ENCODE peak calls at places on chromosomes 16 and 17, in five cellular contexts. N is IMR-90, B is tibial nerve, K is fibroblast of pulmonary artery, Y is GM13977. J is an unnamed sample.

GRCh38 chr17:47732399-47733046 is 513 bp upstream of the TBX21 start:
- DNase-seq in N (no peak), B (no peak), K (no peak), Y (no peak), J (no peak)

GRCh38 chr16:88781140-88782077 is 3.6 kb downstream of the PIEZO1 start:
- DNase-seq in N (no peak), B (no peak), K (no peak), Y (peak; percentile 83), J (no peak)

GRCh38 chr17:33962857-33963655 is 292.0 kb upstream of the CCL2 start:
- DNase-seq in N (no peak), B (no peak), K (no peak), Y (no peak), J (no peak)

GRCh38 chr17:69761767-69762321 is 313.2 kb upstream of the KCNJ16 start:
- DNase-seq in N (peak; percentile 99), B (no peak), K (peak; percentile 88), Y (no peak), J (no peak)

GRCh38 chr17:31917065-31917529 is 15.6 kb upstream of the UTP6 start:
- DNase-seq in N (no peak), B (no peak), K (no peak), Y (peak; percentile 33), J (no peak)

GRCh38 chr17:19759934-19760530 is 11.9 kb upstream of the ALDH3A1 start:
- DNase-seq in N (no peak), B (no peak), K (no peak), Y (no peak), J (peak; percentile 58)

GRCh38 chr17:33523577-33523981 is 230.5 kb upstream of the ASIC2 start:
- DNase-seq in N (no peak), B (no peak), K (peak; percentile 53), Y (peak; percentile 29), J (no peak)

GRCh38 chr16:81624718-81625543 is 154.2 kb upstream of the PLCG2 start:
- DNase-seq in N (no peak), B (no peak), K (no peak), Y (no peak), J (no peak)

GRCh38 chr17:62902573-62903229 is 63.3 kb upstream of the TANC2 start:
- DNase-seq in N (no peak), B (no peak), K (peak; percentile 14), Y (no peak), J (no peak)

GRCh38 chr16:49608801-49609200 is 235.2 kb downstream of the C16orf78 start:
- DNase-seq in N (peak; percentile 61), B (no peak), K (peak; percentile 68), Y (no peak), J (peak; percentile 48)

GRCh38 chr17:29073045-29073444 is 30.1 kb downstream of the PIPOX start:
- DNase-seq in N (no peak), B (no peak), K (no peak), Y (no peak), J (no peak)

GRCh38 chr16:81798311-81799137 is 19.4 kb downstream of the PLCG2 start:
- DNase-seq in N (no peak), B (no peak), K (no peak), Y (peak; percentile 71), J (no peak)

GRCh38 chr16:74226361-74226979 is 70.1 kb upstream of the PSMD7 start:
- DNase-seq in N (peak; percentile 31), B (no peak), K (peak; percentile 40), Y (no peak), J (no peak)

GRCh38 chr17:63966646-63967265 is 6.0 kb downstream of the SCN4A start:
- DNase-seq in N (no peak), B (no peak), K (no peak), Y (peak; percentile 54), J (no peak)

DNA sequence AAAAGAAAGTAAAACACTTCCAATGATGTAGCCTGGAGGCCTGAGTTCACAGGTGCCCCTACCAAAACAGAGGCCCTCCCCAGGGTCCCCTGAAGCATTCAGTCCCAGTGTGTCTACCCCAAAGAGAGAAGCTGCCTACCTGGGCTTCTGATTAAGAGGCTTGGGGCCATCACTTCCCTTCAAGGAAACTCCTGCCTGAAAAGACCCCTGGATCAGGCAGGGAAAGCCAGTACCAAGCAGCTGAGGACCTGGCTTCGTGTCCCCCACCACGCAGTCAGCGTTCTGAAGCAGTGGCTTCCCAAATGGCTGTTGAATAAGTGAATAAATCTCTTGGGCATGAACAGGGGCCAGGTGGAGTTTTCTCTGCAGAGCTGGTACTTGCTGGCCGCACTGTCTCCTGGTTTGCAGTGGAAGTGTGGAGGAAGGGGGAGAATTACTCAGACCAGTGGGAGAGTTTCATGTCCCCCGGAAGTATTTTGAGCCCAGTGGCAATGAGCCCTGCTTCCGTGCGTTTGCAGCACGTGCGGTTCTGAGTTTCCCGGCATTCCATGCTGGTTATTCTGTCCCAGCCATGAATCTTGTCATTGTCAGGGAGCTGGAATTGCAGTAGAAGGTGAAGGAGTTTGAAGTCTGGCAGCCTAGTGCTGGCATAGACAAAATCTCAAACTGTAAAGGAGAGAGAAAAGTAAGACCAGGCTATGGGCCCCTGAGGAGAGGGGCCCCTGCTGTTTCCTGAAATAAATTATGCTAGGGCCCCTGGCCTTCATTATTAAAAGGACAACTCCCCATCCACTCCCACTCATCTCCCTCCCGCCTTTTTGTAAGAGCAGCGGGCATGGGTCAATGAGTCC is 27.0 kb downstream of the RMI2 start:
- DNase-seq in N (no peak), B (no peak), K (no peak), Y (no peak), J (no peak)
- TF ChIP-seq CTCF in N (no peak), B (no peak), K (no peak), Y (no peak), J (peak; percentile 25)

GRCh38 chr16:29863669-29863984 is 601 bp upstream of the CDIPT start:
- DNase-seq in N (no peak), B (no peak), K (no peak), Y (no peak), J (no peak)
- TF ChIP-seq CTCF in N (no peak), B (no peak), K (no peak), Y (no peak), J (no peak)

GRCh38 chr16:58495861-58496331 is 4.0 kb upstream of the NDRG4 start:
- DNase-seq in N (no peak), B (no peak), K (no peak), Y (no peak), J (no peak)
- TF ChIP-seq CTCF in N (no peak), B (no peak), K (no peak), Y (no peak), J (no peak)

GRCh38 chr17:78787444-78787843 is 5.4 kb upstream of the CYTH1 start:
- DNase-seq in N (no peak), B (no peak), K (no peak), Y (no peak), J (no peak)
- TF ChIP-seq CTCF in N (no peak), B (no peak), K (no peak), Y (no peak), J (no peak)

GRCh38 chr16:85473326-85473725 is 139.8 kb upstream of the GSE1 start:
- DNase-seq in N (no peak), B (no peak), K (no peak), Y (no peak), J (no peak)

GRCh38 chr16:85472514-85472913 is 140.6 kb upstream of the GSE1 start:
- DNase-seq in N (no peak), B (no peak), K (no peak), Y (no peak), J (no peak)

GRCh38 chr16:85470873-85471272 is 142.2 kb upstream of the GSE1 start:
- DNase-seq in N (no peak), B (no peak), K (no peak), Y (no peak), J (no peak)

GRCh38 chr16:85469929-85470590 is 143.1 kb upstream of the GSE1 start:
- DNase-seq in N (no peak), B (no peak), K (no peak), Y (no peak), J (no peak)

DNA sequence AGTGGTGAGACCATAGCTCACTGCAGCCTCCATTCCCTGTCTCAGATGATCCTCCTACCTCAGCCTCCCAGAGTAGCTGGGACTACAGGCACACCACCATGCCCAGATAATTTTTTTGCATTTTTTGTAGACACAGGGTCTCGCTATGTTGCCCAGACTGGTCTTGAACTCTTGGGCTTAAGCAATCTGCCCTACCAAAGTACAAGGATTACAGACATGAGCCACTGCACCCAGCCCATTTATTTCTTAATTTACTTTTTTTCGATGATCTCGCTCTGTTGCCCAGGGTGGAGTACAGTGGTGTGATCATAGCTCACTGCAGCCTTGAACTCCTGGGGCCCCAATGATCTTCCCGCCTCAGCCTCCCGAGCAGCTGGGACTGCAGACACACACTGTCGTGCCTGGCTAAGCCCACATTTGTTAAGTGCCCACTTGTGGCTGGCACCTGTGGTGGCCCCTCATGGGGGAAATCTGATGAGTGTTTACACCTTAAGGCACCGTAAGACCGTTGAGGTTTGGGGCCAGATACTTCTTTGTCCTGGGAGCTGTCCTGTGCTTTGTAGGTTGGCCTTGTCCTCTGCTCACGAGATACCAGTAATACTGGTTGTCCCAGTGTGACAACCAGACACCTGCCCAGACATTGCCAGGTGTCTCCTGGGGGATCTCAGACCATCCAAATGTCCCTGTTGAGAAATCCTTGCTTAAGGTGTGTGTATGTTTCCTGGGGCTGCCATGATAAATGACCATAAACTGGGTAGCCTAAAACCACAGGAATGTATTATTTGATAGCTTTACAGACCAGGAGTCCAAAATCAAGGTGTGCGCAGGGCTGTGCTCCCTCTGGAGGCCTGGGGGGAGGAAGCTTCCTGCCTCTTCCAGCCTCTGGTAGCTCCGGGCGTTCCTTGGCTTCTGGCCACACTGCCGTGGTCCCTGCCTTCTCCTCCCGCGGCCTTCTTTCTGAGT is 141.4 kb upstream of the GSE1 start:
- DNase-seq in N (no peak), B (no peak), K (peak; percentile 17), Y (no peak), J (no peak)
- TF ChIP-seq CTCF in N (no peak), B (no peak), K (no peak), Y (no peak), J (no peak)

J was measured in type B pancreatic cell.